ENCODE peak calls at places on chromosomes 5 and 9, in eight cellular contexts. P, Z, B, X, K, M, A and V are unnamed samples.

GRCh38 chr9:137745541-137745991 is 126.8 kb downstream of the EHMT1 start:
- DNase-seq in P (peak), Z (peak), B (no peak), X (peak), K (peak), M (peak), A (no peak), V (no peak)

GRCh38 chr5:100260968-100261367 is 274.2 kb upstream of the FAM174A start:
- DNase-seq in P (no peak), Z (no peak), B (no peak), X (no peak), K (no peak), M (no peak), A (no peak), V (no peak)

GRCh38 chr5:37005946-37006540 is 129.5 kb downstream of the NIPBL start:
- DNase-seq in P (peak), Z (peak), B (no peak), X (peak), K (peak), M (no peak), A (peak), V (no peak)

GRCh38 chr9:70963554-70963953 is 157.9 kb downstream of the TRPM3 start:
- DNase-seq in P (no peak), Z (no peak), B (no peak), X (no peak), K (no peak), M (no peak), A (no peak), V (no peak)

GRCh38 chr9:129225815-129226214 is 47.8 kb upstream of the IER5L start:
- DNase-seq in P (no peak), Z (peak), B (no peak), X (no peak), K (peak), M (no peak), A (peak), V (peak)

GRCh38 chr5:118407958-118408357 is 580.4 kb downstream of the DTWD2 start:
- DNase-seq in P (no peak), Z (no peak), B (no peak), X (no peak), K (no peak), M (no peak), A (no peak), V (no peak)

GRCh38 chr9:120767451-120767850 is 25.8 kb downstream of the FBXW2 start:
- DNase-seq in P (no peak), Z (no peak), B (no peak), X (peak), K (no peak), M (no peak), A (no peak), V (no peak)

GRCh38 chr5:132530946-132531345 is 12.4 kb downstream of the IL5 start:
- DNase-seq in P (no peak), Z (no peak), B (no peak), X (no peak), K (no peak), M (no peak), A (no peak), V (no peak)

GRCh38 chr5:88663793-88664216 is 219.2 kb downstream of the MEF2C start:
- DNase-seq in P (no peak), Z (no peak), B (no peak), X (no peak), K (no peak), M (no peak), A (no peak), V (no peak)

GRCh38 chr9:4138180-4138579 is 161.7 kb downstream of the GLIS3 start:
- DNase-seq in P (no peak), Z (no peak), B (no peak), X (no peak), K (no peak), M (no peak), A (no peak), V (no peak)

GRCh38 chr9:94056442-94056974 is 27.8 kb upstream of the PTPDC1 start:
- DNase-seq in P (no peak), Z (peak), B (no peak), X (no peak), K (no peak), M (no peak), A (no peak), V (no peak)
- TF ChIP-seq USF2 in P (no peak), Z (no peak), B (no peak), X (no peak), K (no peak), M (no peak), A (no peak), V (no peak)

DNA sequence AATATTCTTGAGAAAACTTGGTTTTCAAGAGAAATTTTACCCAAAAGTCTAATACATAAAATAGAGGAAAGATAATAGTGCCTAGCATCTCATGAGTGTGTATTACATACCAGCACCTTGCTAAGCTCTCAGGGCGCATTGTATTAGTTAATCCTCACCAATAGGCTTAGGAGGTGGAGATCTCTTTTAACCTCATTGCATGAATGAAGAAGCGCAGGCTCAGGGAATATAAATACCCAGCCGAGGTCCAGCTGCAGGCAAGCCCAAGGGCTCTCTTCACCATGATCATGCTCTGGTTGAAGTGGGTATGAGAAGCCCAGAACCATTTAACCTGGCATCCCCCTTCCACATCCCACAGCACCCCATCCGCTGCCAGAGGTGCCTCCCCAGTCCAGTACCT is 46.0 kb downstream of the CAMK2A start:
- DNase-seq in P (no peak), Z (no peak), B (no peak), X (no peak), K (no peak), M (no peak), A (no peak), V (no peak)
- TF ChIP-seq USF2 in P (no peak), Z (no peak), B (no peak), X (no peak), K (no peak), M (no peak), A (no peak), V (no peak)

GRCh38 chr5:161546463-161547301 is at the start of gene GABRB2:
- DNase-seq in P (peak), Z (no peak), B (no peak), X (peak), K (no peak), M (peak), A (peak), V (peak)
- TF ChIP-seq USF2 in P (no peak), Z (no peak), B (no peak), X (no peak), K (no peak), M (no peak), A (no peak), V (no peak)

GRCh38 chr9:116767219-116767618 is 80.1 kb downstream of the TRIM32 start:
- DNase-seq in P (no peak), Z (no peak), B (no peak), X (no peak), K (no peak), M (no peak), A (peak), V (no peak)
- TF ChIP-seq USF2 in P (no peak), Z (no peak), B (no peak), X (no peak), K (no peak), M (no peak), A (no peak), V (no peak)

DNA sequence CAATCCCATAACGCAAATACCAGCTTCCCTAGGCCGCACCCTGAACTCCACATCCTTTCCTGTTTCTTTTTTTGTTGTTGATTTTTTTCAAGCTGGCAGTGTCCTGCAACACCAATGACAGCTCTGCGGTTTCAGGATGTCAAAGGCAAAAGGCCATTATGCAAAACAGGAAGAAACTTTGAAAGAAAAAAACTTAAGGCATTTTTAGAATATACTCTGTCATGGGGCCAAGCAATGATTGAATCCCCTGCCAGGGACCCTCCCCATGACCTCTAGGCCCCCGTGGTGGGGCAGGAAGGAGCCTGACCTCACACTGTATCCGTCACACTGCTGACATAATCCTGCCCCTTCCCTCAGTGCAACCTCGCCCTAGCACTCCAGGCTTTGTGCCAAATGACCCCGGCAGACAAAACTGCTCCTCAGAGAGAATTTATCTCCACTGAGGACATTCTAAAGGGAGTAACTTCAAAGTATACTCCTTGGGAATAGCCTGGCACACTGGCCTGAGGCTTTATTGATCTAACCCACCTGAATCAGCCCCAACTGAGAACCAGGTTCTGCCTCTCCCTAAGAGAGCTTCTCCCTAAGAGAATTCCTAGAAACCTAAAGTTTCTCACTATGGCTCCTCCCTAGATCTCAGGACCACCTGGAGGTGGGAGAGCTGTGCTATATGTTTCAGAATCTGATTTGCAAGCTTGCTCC is 7.9 kb downstream of the B4GALT1 start:
- DNase-seq in P (peak), Z (peak), B (no peak), X (no peak), K (no peak), M (no peak), A (no peak), V (no peak)
- TF ChIP-seq USF2 in P (no peak), Z (no peak), B (no peak), X (no peak), K (no peak), M (no peak), A (no peak), V (no peak)

GRCh38 chr9:127020526-127021078 is 101.8 kb downstream of the ANGPTL2 start:
- DNase-seq in P (no peak), Z (no peak), B (no peak), X (no peak), K (no peak), M (no peak), A (no peak), V (no peak)

GRCh38 chr9:127022913-127023665 is 99.3 kb downstream of the ANGPTL2 start:
- DNase-seq in P (no peak), Z (no peak), B (no peak), X (no peak), K (no peak), M (no peak), A (no peak), V (no peak)

GRCh38 chr9:127018935-127019334 is 103.5 kb downstream of the ANGPTL2 start:
- DNase-seq in P (no peak), Z (peak), B (no peak), X (no peak), K (no peak), M (no peak), A (no peak), V (no peak)

GRCh38 chr9:127020036-127020435 is 102.4 kb downstream of the ANGPTL2 start:
- DNase-seq in P (no peak), Z (no peak), B (no peak), X (no peak), K (no peak), M (no peak), A (no peak), V (no peak)

GRCh38 chr9:127021664-127022337 is 100.6 kb downstream of the ANGPTL2 start:
- DNase-seq in P (peak), Z (peak), B (no peak), X (no peak), K (no peak), M (no peak), A (peak), V (no peak)
- TF ChIP-seq USF2 in P (peak), Z (peak), B (no peak), X (no peak), K (no peak), M (no peak), A (peak), V (no peak)